ENCODE peak calls at places on chromosomes 3 and 15, in five cellular contexts. I, L, Z, T and C are unnamed samples.
A peak's percentile ranks its signal among the peaks of the same experiment; 100 is the strongest.

GRCh38 chr3:124861041-124861440 is 26.1 kb downstream of the ITGB5 start:
- DNase-seq in I (no peak), L (no peak), Z (no peak), T (no peak), C (no peak)

GRCh38 chr3:110589381-110589780 is 482.2 kb upstream of the NECTIN3 start:
- DNase-seq in Z (no peak), L (no peak), T (no peak), I (no peak), C (no peak)

GRCh38 chr15:97030251-97030650 is 699.8 kb downstream of the NR2F2 start:
- DNase-seq in I (no peak), L (no peak), T (no peak), Z (no peak), C (peak; percentile 6)

GRCh38 chr3:51539291-51539891 is 872 bp downstream of the RAD54L2 start:
- DNase-seq in T (peak; percentile 7), L (peak; percentile 27), I (peak; percentile 73), Z (no peak), C (peak; percentile 77)

GRCh38 chr15:48671381-48672022 is 26.0 kb upstream of the FBN1 start:
- DNase-seq in L (peak; percentile 78), T (no peak), I (no peak), Z (no peak), C (no peak)

GRCh38 chr3:104474011-104474410 is 892.7 kb upstream of the ALCAM start:
- DNase-seq in L (no peak), T (no peak), I (no peak), Z (no peak), C (no peak)

GRCh38 chr3:195209836-195210551 is 61.0 kb downstream of the XXYLT1 start:
- DNase-seq in L (peak; percentile 70), T (no peak), Z (no peak), I (peak; percentile 28), C (no peak)

GRCh38 chr15:85174521-85174920 is 192.9 kb downstream of the PDE8A start:
- DNase-seq in Z (no peak), L (no peak), I (no peak), T (no peak), C (no peak)

GRCh38 chr15:80689297-80689696 is 5.8 kb upstream of the ABHD17C start:
- DNase-seq in I (no peak), L (no peak), T (no peak), Z (no peak), C (no peak)

GRCh38 chr15:73346735-73347312 is 21.9 kb downstream of the HCN4 start:
- DNase-seq in Z (peak; percentile 27), L (peak; percentile 32), T (peak; percentile 46), I (peak; percentile 21), C (peak; percentile 50)

GRCh38 chr3:46463120-46463867 is 1.4 kb downstream of the LTF start:
- DNase-seq in Z (no peak), L (peak; percentile 23), I (no peak), T (no peak), C (no peak)

GRCh38 chr3:122940628-122941086 is 86.9 kb downstream of the SEMA5B start:
- DNase-seq in I (no peak), L (no peak), Z (no peak), T (no peak), C (no peak)

GRCh38 chr15:72824781-72825180 is 41.2 kb upstream of the ADPGK start:
- DNase-seq in T (no peak), Z (no peak), I (no peak), L (no peak), C (no peak)

GRCh38 chr3:177410734-177411133 is 213.5 kb upstream of the TBL1XR1 start:
- DNase-seq in I (peak; percentile 62), Z (no peak), L (no peak), T (peak; percentile 59), C (no peak)

GRCh38 chr15:55334997-55335396 is 16.0 kb downstream of the PIGB start:
- DNase-seq in Z (peak; percentile 26), T (no peak), I (no peak), L (no peak), C (no peak)

GRCh38 chr3:10489746-10490483 is 15.5 kb downstream of the ATP2B2 start:
- DNase-seq in T (no peak), I (no peak), Z (no peak), L (no peak), C (no peak)

GRCh38 chr3:13233487-13234154 is 160.4 kb upstream of the IQSEC1 start:
- DNase-seq in Z (no peak), I (no peak), T (no peak), L (no peak), C (peak; percentile 39)

GRCh38 chr3:97510795-97511194 is 253.8 kb upstream of the ARL6 start:
- DNase-seq in Z (no peak), L (no peak), I (no peak), T (no peak), C (no peak)

GRCh38 chr3:141707741-141708203 is 30.3 kb upstream of the RNF7 start:
- DNase-seq in I (peak; percentile 97), Z (no peak), L (no peak), T (no peak), C (no peak)

GRCh38 chr3:153752405-153753027 is 368.7 kb upstream of the ARHGEF26 start:
- DNase-seq in Z (no peak), T (peak; percentile 26), I (no peak), L (no peak), C (no peak)

GRCh38 chr3:100893108-100893507 is 100.1 kb downstream of the ABI3BP start:
- DNase-seq in Z (no peak), T (no peak), L (peak; percentile 35), I (no peak), C (peak; percentile 4)

GRCh38 chr15:80179025-80179759 is 26.4 kb downstream of the FAH start:
- DNase-seq in L (peak; percentile 63), I (peak; percentile 91), T (no peak), Z (no peak), C (no peak)

GRCh38 chr3:185724761-185725160 is 100.1 kb downstream of the IGF2BP2 start:
- DNase-seq in T (no peak), I (no peak), Z (no peak), L (no peak), C (no peak)

GRCh38 chr3:170038434-170039110 is 777 bp downstream of the GPR160 start:
- DNase-seq in I (no peak), T (peak; percentile 29), Z (no peak), L (no peak), C (peak; percentile 65)

GRCh38 chr3:156332304-156332703 is 211.9 kb downstream of the KCNAB1 start:
- DNase-seq in T (no peak), I (no peak), L (no peak), Z (no peak), C (no peak)

GRCh38 chr15:58179206-58179605 is 41.0 kb downstream of the AQP9 start:
- DNase-seq in Z (no peak), L (no peak), T (no peak), I (no peak), C (no peak)

GRCh38 chr3:114669614-114670013 is 375.8 kb downstream of the TIGIT start:
- DNase-seq in T (no peak), I (no peak), Z (no peak), L (no peak), C (no peak)

GRCh38 chr3:192082733-192083660 is 622.0 kb downstream of the PYDC2 start:
- DNase-seq in T (no peak), I (no peak), Z (no peak), L (no peak), C (no peak)

GRCh38 chr3:125141596-125142417 is 70.7 kb downstream of the SLC12A8 start:
- DNase-seq in I (peak; percentile 37), L (peak; percentile 53), Z (no peak), T (peak; percentile 14), C (peak; percentile 69)

GRCh38 chr3:142944346-142944745 is 19.1 kb downstream of the PAQR9 start:
- DNase-seq in Z (no peak), I (no peak), L (no peak), T (no peak), C (no peak)

GRCh38 chr3:187293977-187294376 is 2.4 kb upstream of the MASP1 start:
- DNase-seq in Z (no peak), I (peak; percentile 42), L (no peak), T (no peak), C (no peak)

GRCh38 chr3:187293514-187293870 is 2.0 kb upstream of the MASP1 start:
- DNase-seq in I (no peak), Z (no peak), T (no peak), L (no peak), C (no peak)

GRCh38 chr3:187296915-187297314 is 5.4 kb upstream of the MASP1 start:
- DNase-seq in L (no peak), Z (no peak), I (no peak), T (no peak), C (no peak)

GRCh38 chr3:187296058-187296457 is 4.5 kb upstream of the MASP1 start:
- DNase-seq in L (no peak), I (no peak), T (no peak), Z (no peak), C (no peak)

GRCh38 chr3:187295635-187296034 is 4.1 kb upstream of the MASP1 start:
- DNase-seq in Z (no peak), L (no peak), T (no peak), I (no peak), C (no peak)
- TF ChIP-seq CTCF in Z (peak; percentile 63), L (no peak), T (no peak), I (no peak), C (peak; percentile 1)

GRCh38 chr3:182726258-182727142 is 66.8 kb upstream of the ATP11B start:
- DNase-seq in T (no peak), I (no peak), Z (no peak), L (no peak), C (no peak)
- H3K4me3 ChIP-seq in T (no peak overlapping the region), I (no peak overlapping the region), Z (no peak overlapping the region), L (no peak overlapping the region), C (no peak overlapping the region)

GRCh38 chr3:16500093-16500492 is 13.4 kb downstream of the RFTN1 start:
- DNase-seq in L (no peak), I (no peak), T (no peak), Z (no peak), C (no peak)
- TF ChIP-seq POLR2A in L (no peak), I (no peak), T (no peak), Z (no peak), C (no peak)

GRCh38 chr3:196790636-196791035 is 51.0 kb downstream of the PAK2 start:
- DNase-seq in Z (no peak), I (no peak), L (no peak), T (no peak), C (no peak)

GRCh38 chr3:196788509-196788908 is 48.9 kb downstream of the PAK2 start:
- DNase-seq in I (no peak), Z (no peak), L (no peak), T (no peak), C (no peak)

GRCh38 chr3:196793224-196793623 is 53.6 kb downstream of the PAK2 start:
- DNase-seq in Z (peak; percentile 84), L (no peak), T (peak; percentile 25), I (peak; percentile 92), C (no peak)

GRCh38 chr3:196792771-196793170 is 53.1 kb downstream of the PAK2 start:
- DNase-seq in L (no peak), I (peak; percentile 58), T (peak; percentile 68), Z (peak; percentile 63), C (no peak)

DNA sequence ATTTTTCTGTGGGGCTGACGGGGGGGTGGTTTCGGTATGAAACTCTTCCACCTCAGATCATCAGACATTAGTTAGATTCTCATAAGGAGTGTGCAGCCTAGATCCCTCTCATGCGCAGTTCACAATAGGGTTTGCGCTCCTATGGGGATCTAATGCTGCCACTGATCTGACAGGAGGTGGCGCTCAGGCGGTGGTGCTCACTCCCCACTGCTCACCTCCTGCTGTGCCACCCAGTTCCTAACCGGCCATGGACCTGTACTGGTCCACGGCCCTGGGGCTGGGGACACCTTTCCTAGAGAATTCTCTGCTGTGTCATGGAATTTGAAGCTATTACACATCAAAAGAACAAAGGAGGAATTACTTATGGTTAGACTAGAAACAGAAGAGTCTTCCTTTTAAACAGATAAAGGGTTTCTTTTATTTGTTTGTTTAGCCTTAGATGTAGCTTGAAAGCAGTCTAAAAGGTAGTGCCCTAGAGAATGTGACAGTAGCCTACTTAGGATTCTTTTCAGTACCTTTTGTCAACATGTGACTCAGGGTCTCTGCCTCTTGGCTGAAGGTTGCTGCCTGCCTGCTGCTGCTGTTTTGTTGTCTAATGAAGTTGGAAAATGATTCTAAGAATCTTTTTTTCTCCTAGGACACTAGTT is 50.2 kb downstream of the PAK2 start:
- DNase-seq in T (no peak), I (no peak), L (no peak), Z (peak; percentile 63), C (no peak)
- TF ChIP-seq CTCF in T (no peak), I (no peak), L (no peak), Z (no peak), C (no peak)